ENCODE peak calls at places on chromosomes 3 and 15, in four cellular contexts. C is endothelial cell, S is GM20000, N is choroid plexus epithelial cell. F is an unnamed sample.

GRCh38 chr3:147410518-147411234 is 1.5 kb downstream of the ZIC1 start:
- DNase-seq in C (no peak), S (no peak), N (peak), F (no peak)

GRCh38 chr15:41822957-41823356 is 4.9 kb upstream of the JMJD7 start:
- DNase-seq in C (no peak), S (no peak), N (no peak), F (no peak)

GRCh38 chr3:14522768-14523167 is 17.4 kb downstream of the GRIP2 start:
- DNase-seq in C (no peak), S (no peak), N (no peak), F (no peak)

GRCh38 chr3:124401841-124402240 is 328.4 kb upstream of the UMPS start:
- DNase-seq in C (no peak), S (no peak), N (peak), F (no peak)

GRCh38 chr3:99256788-99257187 is 355.3 kb upstream of the DCBLD2 start:
- DNase-seq in C (no peak), S (no peak), N (no peak), F (no peak)

GRCh38 chr15:69061414-69061842 is 46.9 kb downstream of the NOX5 start:
- DNase-seq in C (no peak), S (no peak), N (no peak), F (no peak)

GRCh38 chr3:126439346-126439967 is 36.2 kb downstream of the ZXDC start:
- DNase-seq in C (no peak), S (no peak), N (no peak), F (no peak)

GRCh38 chr3:67382551-67382950 is 271.9 kb downstream of the SUCLG2 start:
- DNase-seq in C (no peak), S (no peak), N (peak), F (no peak)

GRCh38 chr3:155370198-155370597 is 76.7 kb upstream of the STRIT1 start:
- DNase-seq in C (no peak), S (no peak), N (no peak), F (no peak)

GRCh38 chr15:73882761-73883419 is 9.5 kb downstream of the TBC1D21 start:
- DNase-seq in C (no peak), S (no peak), N (no peak), F (no peak)

GRCh38 chr3:108450444-108450843 is 60.0 kb downstream of the MYH15 start:
- DNase-seq in C (no peak), S (no peak), N (no peak), F (no peak)

GRCh38 chr3:47634996-47635395 is 56.3 kb upstream of the CSPG5 start:
- DNase-seq in C (no peak), S (no peak), N (no peak), F (no peak)

GRCh38 chr3:161369531-161369930 is 1.8 kb downstream of the SPTSSB start:
- DNase-seq in C (no peak), S (no peak), N (no peak), F (no peak)

GRCh38 chr15:70341566-70341965 is 243.8 kb upstream of the TLE3 start:
- DNase-seq in C (no peak), S (no peak), N (no peak), F (no peak)

GRCh38 chr3:45597166-45597565 is 2.6 kb downstream of the LIMD1 start:
- DNase-seq in C (no peak), S (no peak), N (peak), F (no peak)

GRCh38 chr3:140552403-140552802 is 125.5 kb upstream of the TRIM42 start:
- DNase-seq in C (no peak), S (no peak), N (no peak), F (no peak)
- TF ChIP-seq CTCF in C (no peak), S (no peak), N (peak), F (no peak)

GRCh38 chr15:60479711-60480110 is 769 bp upstream of the ICE2 start:
- DNase-seq in C (no peak), S (peak), N (no peak), F (peak)

GRCh38 chr15:60477991-60478632 is 830 bp downstream of the ICE2 start:
- DNase-seq in C (no peak), S (peak), N (peak), F (peak)

GRCh38 chr15:60479361-60479684 is 381 bp upstream of the ICE2 start:
- DNase-seq in C (no peak), S (no peak), N (no peak), F (peak)

GRCh38 chr15:60480149-60480548 is 1.2 kb upstream of the ICE2 start:
- DNase-seq in C (no peak), S (peak), N (no peak), F (peak)

GRCh38 chr15:60478633-60479360 is at the start of gene ICE2:
- DNase-seq in C (peak), S (peak), N (peak), F (peak)
- TF ChIP-seq CTCF in C (no peak), S (peak), N (no peak), F (peak)

DNA sequence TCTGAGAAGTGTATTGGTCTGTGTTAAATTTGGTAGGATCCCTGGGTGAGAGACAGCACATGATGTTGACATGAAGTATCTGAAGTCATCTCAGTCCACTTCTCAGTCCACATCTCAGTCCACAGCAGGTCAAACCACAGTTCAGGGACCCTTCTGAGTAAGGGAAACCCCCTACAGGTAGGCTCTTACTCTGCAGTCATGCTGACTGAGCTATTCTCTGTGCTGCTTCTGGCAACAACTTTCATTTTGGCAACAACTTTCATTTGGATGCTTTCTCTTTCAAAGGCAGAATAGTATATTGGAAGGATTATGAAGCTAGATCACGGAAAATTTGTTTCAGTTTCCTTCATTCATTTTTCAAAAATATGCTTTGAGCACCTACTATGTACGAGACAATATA is 178.2 kb upstream of the GOLIM4 start:
- DNase-seq in C (no peak), S (peak), N (no peak), F (peak)
- TF ChIP-seq CTCF in C (no peak), S (no peak), N (no peak), F (no peak)

DNA sequence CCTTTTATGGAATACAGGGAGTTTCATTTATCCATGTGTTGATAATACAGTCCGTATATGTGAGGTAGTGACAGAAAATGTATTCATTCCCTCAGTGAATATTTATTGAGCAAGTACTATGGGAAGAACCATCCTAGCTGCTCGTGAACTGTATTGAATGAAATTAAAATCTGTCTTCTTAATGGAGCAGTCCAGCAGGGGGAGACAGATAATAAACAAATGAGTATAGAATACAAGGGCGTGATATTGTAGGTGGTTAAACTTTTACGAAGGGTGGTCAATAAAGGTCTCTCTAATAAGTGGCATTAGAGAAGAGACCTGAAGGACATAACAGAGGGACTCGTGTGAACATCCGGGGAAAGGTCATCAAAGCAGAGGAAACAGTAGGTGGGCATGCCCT is 62.7 kb upstream of the OSTN start:
- DNase-seq in C (peak), S (peak), N (peak), F (peak)
- TF ChIP-seq CTCF in C (peak), S (peak), N (peak), F (peak)

GRCh38 chr3:31204026-31204795 is 309.8 kb upstream of the GADL1 start:
- DNase-seq in C (no peak), S (no peak), N (no peak), F (no peak)

GRCh38 chr3:31213869-31214486 is 318.7 kb upstream of the STT3B start:
- DNase-seq in C (no peak), S (peak), N (no peak), F (no peak)

GRCh38 chr3:31210068-31210650 is 315.7 kb upstream of the GADL1 start:
- DNase-seq in C (no peak), S (no peak), N (no peak), F (no peak)
- TF ChIP-seq CTCF in C (peak), S (no peak), N (peak), F (peak)

DNA sequence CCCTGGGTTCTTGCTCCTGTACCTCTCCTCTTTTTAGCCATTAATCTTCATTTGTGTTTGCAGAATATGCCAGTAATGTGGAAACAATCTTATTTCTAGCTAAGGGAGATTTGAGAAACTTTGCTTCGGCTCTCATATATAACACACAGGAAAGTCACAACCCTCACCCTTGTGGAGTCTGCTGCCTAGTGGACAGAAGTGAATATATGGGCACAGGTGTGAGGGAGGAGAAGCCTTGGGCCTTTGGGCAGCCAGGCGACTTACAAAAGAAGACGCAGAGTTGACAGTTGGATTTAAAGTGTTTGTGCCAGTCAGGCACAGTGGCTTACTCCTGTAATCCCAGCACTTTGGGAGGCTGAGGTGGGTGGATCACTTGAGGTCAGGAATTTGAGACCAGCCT is 181.8 kb upstream of the TBL1XR1 start:
- DNase-seq in C (no peak), S (no peak), N (no peak), F (no peak)
- TF ChIP-seq CTCF in C (no peak), S (no peak), N (no peak), F (no peak)

DNA sequence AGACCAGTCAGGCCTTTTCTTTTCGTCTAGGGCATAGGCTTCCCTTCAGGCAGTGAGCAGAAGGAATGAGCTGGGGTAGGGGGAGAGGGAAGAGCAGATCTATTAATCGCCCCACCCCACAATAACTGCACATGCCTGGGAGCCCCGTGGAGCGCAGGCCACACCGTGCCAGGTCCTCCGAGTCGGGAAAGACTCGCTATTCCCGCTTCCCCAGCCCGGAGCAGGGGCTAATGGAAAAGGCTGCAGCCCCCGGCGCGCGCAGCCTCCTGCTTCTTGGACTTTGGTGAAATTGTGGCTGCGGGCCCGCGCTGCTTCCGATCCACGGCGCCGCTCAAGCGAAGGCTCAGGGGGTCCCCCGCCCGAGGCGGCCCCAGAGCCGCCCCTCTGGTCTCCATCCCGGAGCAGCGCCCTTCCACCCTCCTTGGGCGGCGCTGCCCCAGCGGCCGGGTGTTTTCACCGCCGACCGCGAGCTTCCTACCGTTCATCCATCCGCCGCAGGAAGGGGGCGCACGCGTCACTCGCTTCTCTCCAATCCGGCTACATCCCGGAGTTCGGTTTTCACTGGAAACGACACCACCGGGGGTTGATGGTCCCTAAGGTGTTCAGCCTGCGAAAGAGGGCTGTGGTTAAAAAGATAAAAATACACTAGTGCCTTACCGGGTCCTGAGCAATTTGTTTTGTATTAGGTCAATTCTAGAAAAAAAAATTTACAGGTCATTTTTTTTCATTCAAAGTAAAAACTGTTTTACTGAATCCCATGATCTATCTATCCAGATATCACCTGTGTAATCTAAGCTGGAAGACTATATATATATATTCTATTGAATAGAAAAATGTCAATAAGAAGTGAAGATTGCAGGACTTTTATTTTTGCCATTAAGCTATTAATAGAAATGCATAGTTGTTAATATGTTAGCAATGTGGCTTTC is 4.4 kb upstream of the SYNM start:
- DNase-seq in C (peak), S (peak), N (peak), F (peak)
- TF ChIP-seq CTCF in C (peak), S (peak), N (peak), F (peak)

GRCh38 chr15:52292780-52293392 is 2.7 kb downstream of the MYO5C start:
- DNase-seq in C (no peak), S (no peak), N (no peak), F (no peak)
- TF ChIP-seq CTCF in C (no peak), S (no peak), N (no peak), F (no peak)

GRCh38 chr3:52197499-52197841 is 490 bp upstream of the ALAS1 start:
- DNase-seq in C (no peak), S (no peak), N (no peak), F (no peak)
- TF ChIP-seq CTCF in C (no peak), S (no peak), N (no peak), F (no peak)